ENCODE peak calls at places on chromosome 5, in six cellular contexts. V, J, W, G, M and L are unnamed samples.

GRCh38 chr5:65769539-65769938 is 47.5 kb downstream of the NLN start:
- DNase-seq in W (no peak), G (no peak), M (no peak), J (no peak), V (peak), L (peak)

GRCh38 chr5:132464155-132464939 is 26.2 kb downstream of the IRF1 start:
- DNase-seq in J (no peak), M (no peak), V (peak), W (peak), G (no peak), L (no peak)

GRCh38 chr5:31630931-31631330 is 8.0 kb upstream of the PDZD2 start:
- DNase-seq in W (no peak), J (no peak), G (no peak), M (peak), V (no peak), L (no peak)

GRCh38 chr5:136600306-136600705 is 235.0 kb upstream of the TRPC7 start:
- DNase-seq in G (no peak), M (no peak), V (no peak), J (no peak), W (no peak), L (no peak)

GRCh38 chr5:157352756-157353340 is 86.9 kb downstream of the CYFIP2 start:
- DNase-seq in G (no peak), V (no peak), W (no peak), J (peak), M (peak), L (no peak)

GRCh38 chr5:129097498-129098296 is 3.1 kb downstream of the ISOC1 start:
- DNase-seq in G (no peak), V (no peak), J (no peak), M (no peak), W (no peak), L (no peak)

GRCh38 chr5:66829826-66830225 is 233.6 kb downstream of the MAST4 start:
- DNase-seq in M (no peak), W (no peak), G (no peak), V (no peak), J (no peak), L (no peak)

GRCh38 chr5:28408186-28408585 is 1369.8 kb upstream of the CDH9 start:
- DNase-seq in J (no peak), V (no peak), G (no peak), M (no peak), W (no peak), L (no peak)

GRCh38 chr5:102528600-102528999 is 29.8 kb upstream of the SLCO6A1 start:
- DNase-seq in W (no peak), M (no peak), V (no peak), J (no peak), G (no peak), L (no peak)

GRCh38 chr5:172140866-172141265 is 47.2 kb downstream of the STK10 start:
- DNase-seq in G (no peak), W (no peak), M (no peak), V (no peak), J (no peak), L (no peak)

GRCh38 chr5:1140818-1141189 is 28.9 kb upstream of the SLC12A7 start:
- DNase-seq in W (no peak), V (no peak), J (no peak), M (no peak), G (no peak), L (no peak)

GRCh38 chr5:122498163-122498562 is 186.1 kb downstream of the SNCAIP start:
- DNase-seq in J (no peak), W (no peak), M (no peak), V (no peak), G (no peak), L (no peak)

GRCh38 chr5:11851402-11851801 is 52.8 kb downstream of the CTNND2 start:
- DNase-seq in J (no peak), G (no peak), M (no peak), V (no peak), W (no peak), L (no peak)

GRCh38 chr5:150651382-150651781 is 9.7 kb upstream of the MYOZ3 start:
- DNase-seq in J (no peak), W (no peak), G (no peak), V (no peak), M (no peak), L (no peak)

GRCh38 chr5:98110270-98110669 is 663.2 kb upstream of the RGMB start:
- DNase-seq in W (no peak), J (no peak), M (no peak), G (no peak), V (peak), L (no peak)

GRCh38 chr5:139711067-139711851 is 63.1 kb downstream of the CXXC5 start:
- DNase-seq in M (no peak), G (no peak), V (peak), W (peak), J (peak), L (no peak)

GRCh38 chr5:125093776-125094175 is 347.3 kb upstream of the ZNF608 start:
- DNase-seq in G (no peak), W (no peak), J (no peak), V (peak), M (no peak), L (no peak)

GRCh38 chr5:130386155-130386554 is 481.9 kb downstream of the CHSY3 start:
- DNase-seq in V (no peak), J (no peak), M (no peak), G (no peak), W (no peak), L (no peak)

GRCh38 chr5:91182763-91183162 is 200.4 kb downstream of the ARRDC3 start:
- DNase-seq in J (no peak), M (peak), V (no peak), G (no peak), W (no peak), L (no peak)

GRCh38 chr5:150540615-150541396 is 32.9 kb downstream of the NDST1 start:
- DNase-seq in V (peak), W (no peak), G (peak), M (peak), J (no peak), L (peak)

GRCh38 chr5:151620463-151620844 is 29.3 kb upstream of the FAT2 start:
- DNase-seq in G (no peak), M (no peak), W (no peak), V (no peak), J (no peak), L (no peak)

GRCh38 chr5:55176176-55176818 is 3.3 kb upstream of the CDC20B start:
- DNase-seq in M (no peak), W (no peak), J (peak), V (peak), G (peak), L (no peak)

GRCh38 chr5:41413067-41413466 is 97.3 kb downstream of the PLCXD3 start:
- DNase-seq in J (no peak), G (no peak), W (no peak), V (peak), M (no peak), L (no peak)

GRCh38 chr5:125372694-125373621 is 626.5 kb upstream of the ZNF608 start:
- DNase-seq in V (peak), M (no peak), G (no peak), J (no peak), W (no peak), L (no peak)

GRCh38 chr5:124644138-124644537 is 102.3 kb downstream of the ZNF608 start:
- DNase-seq in G (no peak), V (peak), W (no peak), J (no peak), M (no peak), L (no peak)

GRCh38 chr5:10503997-10504761 is 59.7 kb upstream of the ANKRD33B start:
- DNase-seq in J (no peak), G (peak), W (no peak), V (no peak), M (no peak), L (no peak)

GRCh38 chr5:1190915-1191314 is 10.5 kb upstream of the SLC6A19 start:
- DNase-seq in W (no peak), M (no peak), V (no peak), J (no peak), G (no peak), L (no peak)

GRCh38 chr5:127684722-127685467 is 18.3 kb upstream of the CCDC192 start:
- DNase-seq in G (no peak), W (no peak), M (no peak), J (no peak), V (no peak), L (no peak)

GRCh38 chr5:84524491-84524890 is 139.8 kb upstream of the EDIL3 start:
- DNase-seq in W (no peak), G (no peak), V (no peak), M (no peak), J (no peak), L (no peak)

GRCh38 chr5:133995903-133996563 is 8.7 kb downstream of the VDAC1 start:
- DNase-seq in V (no peak), J (no peak), M (no peak), G (peak), W (no peak), L (no peak)

GRCh38 chr5:75588666-75589065 is 22.6 kb upstream of the ANKDD1B start:
- DNase-seq in J (no peak), W (no peak), M (no peak), V (no peak), G (no peak), L (no peak)

GRCh38 chr5:1324301-1324700 is 20.6 kb downstream of the CLPTM1L start:
- DNase-seq in M (no peak), G (no peak), W (no peak), J (no peak), V (no peak), L (no peak)

GRCh38 chr5:15885156-15885555 is 294.4 kb downstream of the MARCHF11 start:
- DNase-seq in W (no peak), M (no peak), G (no peak), V (peak), J (no peak), L (no peak)

GRCh38 chr5:114237766-114238165 is 124.1 kb upstream of the KCNN2 start:
- DNase-seq in J (no peak), G (no peak), V (peak), M (no peak), W (no peak), L (no peak)

GRCh38 chr5:127567026-127567768 is 49.8 kb downstream of the PRRC1 start:
- DNase-seq in V (no peak), M (no peak), G (no peak), W (no peak), J (no peak), L (no peak)

GRCh38 chr5:56306433-56307150 is 73.5 kb upstream of the ANKRD55 start:
- DNase-seq in G (no peak), J (no peak), W (no peak), V (no peak), M (no peak), L (no peak)

GRCh38 chr5:82799346-82800077 is 277.7 kb downstream of the TMEM167A start:
- DNase-seq in M (no peak), J (no peak), G (peak), V (no peak), W (no peak), L (no peak)